ENCODE peak calls at places on chromosomes 11 and 22, in four cellular contexts. B is uterus, C is left ventricle myocardium inferior, N is lung. S is an unnamed sample.

GRCh38 chr22:24830205-24830979 is 24.4 kb downstream of the SGSM1 start:
- DNase-seq in N (no peak), B (no peak), C (no peak), S (no peak)

GRCh38 chr11:125108469-125108868 is 3.0 kb downstream of the TMEM218 start:
- DNase-seq in N (no peak), C (no peak), B (no peak), S (no peak)

GRCh38 chr22:50139843-50140415 is 30.6 kb upstream of the PANX2 start:
- DNase-seq in B (no peak), C (no peak), N (no peak), S (no peak)

GRCh38 chr11:70331901-70332300 is 61.4 kb downstream of the PPFIA1 start:
- DNase-seq in N (no peak), B (no peak), C (peak; percentile 53), S (no peak)

GRCh38 chr11:100855466-100856067 is 168.5 kb downstream of the ARHGAP42 start:
- DNase-seq in B (no peak), N (no peak), C (no peak), S (no peak)

GRCh38 chr22:34045311-34045710 is 125.0 kb upstream of the LARGE1 start:
- DNase-seq in C (no peak), B (no peak), N (no peak), S (no peak)

GRCh38 chr11:116808262-116809175 is 14.6 kb downstream of the APOA4 start:
- DNase-seq in C (no peak), B (no peak), N (peak; percentile 80), S (no peak)

GRCh38 chr11:14029415-14029814 is 66.9 kb downstream of the SPON1 start:
- DNase-seq in N (no peak), B (no peak), C (no peak), S (no peak)

GRCh38 chr11:26801601-26802000 is 79.7 kb upstream of the SLC5A12 start:
- DNase-seq in B (no peak), C (no peak), N (no peak), S (no peak)

GRCh38 chr11:34027516-34028406 is 23.8 kb upstream of the CAPRIN1 start:
- DNase-seq in C (no peak), N (no peak), B (no peak), S (no peak)

GRCh38 chr11:64990222-64990918 is 6.4 kb downstream of the BATF2 start:
- DNase-seq in C (peak; percentile 59), B (no peak), N (peak; percentile 56), S (no peak)

GRCh38 chr11:78419327-78419726 is 1.7 kb upstream of the GAB2 start:
- DNase-seq in C (peak; percentile 29), N (peak; percentile 56), B (peak; percentile 75), S (no peak)

GRCh38 chr11:68037481-68038225 is 1.2 kb upstream of the TCIRG1 start:
- DNase-seq in C (no peak), B (no peak), N (no peak), S (no peak)

GRCh38 chr11:66412110-66412509 is 8.7 kb upstream of the NPAS4 start:
- DNase-seq in B (no peak), N (no peak), C (no peak), S (no peak)

GRCh38 chr11:4551346-4551979 is 6.5 kb downstream of the OR52M1 start:
- DNase-seq in C (no peak), N (no peak), B (no peak), S (no peak)

GRCh38 chr11:115069599-115069998 is 391.3 kb downstream of the NXPE2 start:
- DNase-seq in N (no peak), C (no peak), B (no peak), S (no peak)

GRCh38 chr11:67280791-67281551 is 8.1 kb upstream of the ANKRD13D start:
- DNase-seq in C (peak; percentile 15), N (no peak), B (no peak), S (peak; percentile 72)

GRCh38 chr11:119874660-119875238 is 145.7 kb upstream of the NECTIN1 start:
- DNase-seq in B (no peak), C (no peak), N (no peak), S (no peak)

GRCh38 chr11:45045692-45046471 is 95.2 kb upstream of the TP53I11 start:
- DNase-seq in B (peak; percentile 35), C (peak; percentile 50), N (peak; percentile 48), S (peak; percentile 75)

GRCh38 chr22:27952091-27952490 is 33.0 kb upstream of the PITPNB start:
- DNase-seq in B (no peak), N (no peak), C (no peak), S (no peak)

GRCh38 chr11:10805741-10806140 is 3.0 kb downstream of the EIF4G2 start:
- DNase-seq in N (no peak), C (no peak), B (no peak), S (no peak)

GRCh38 chr11:37595845-37596244 is 997.8 kb upstream of the RAG2 start:
- DNase-seq in N (no peak), C (no peak), B (no peak), S (no peak)

GRCh38 chr22:41561335-41561734 is 525 bp downstream of the CSDC2 start:
- DNase-seq in N (no peak), C (no peak), B (no peak), S (no peak)

GRCh38 chr11:95455228-95455627 is 224.2 kb upstream of the SESN3 start:
- DNase-seq in B (no peak), N (no peak), C (no peak), S (no peak)

GRCh38 chr11:69873166-69874077 is 54.2 kb upstream of the FGF3 start:
- DNase-seq in N (no peak), C (no peak), B (no peak), S (no peak)

GRCh38 chr11:104061851-104062521 is 25.5 kb downstream of the DDI1 start:
- DNase-seq in C (no peak), N (no peak), B (no peak), S (no peak)

GRCh38 chr11:64638017-64638664 is 47.1 kb downstream of the SLC22A12 start:
- DNase-seq in B (no peak), C (no peak), N (no peak), S (no peak)

GRCh38 chr22:30277547-30278344 is 11.1 kb upstream of the OSM start:
- DNase-seq in B (no peak), C (no peak), N (no peak), S (no peak)

GRCh38 chr22:29940526-29940925 is 57.6 kb downstream of the MTMR3 start:
- DNase-seq in C (no peak), B (no peak), N (no peak), S (no peak)

GRCh38 chr11:36586543-36586942 is 7.8 kb upstream of the IFTAP start:
- DNase-seq in B (no peak), C (no peak), N (no peak), S (no peak)

GRCh38 chr22:27732391-27732790 is 69.2 kb downstream of the MN1 start:
- DNase-seq in N (no peak), B (no peak), C (no peak), S (no peak)

GRCh38 chr11:123580557-123581275 is 73.7 kb downstream of the SCN3B start:
- DNase-seq in N (peak; percentile 63), B (peak; percentile 60), C (peak; percentile 44), S (peak; percentile 58)

GRCh38 chr22:33931406-33931805 is 11.1 kb upstream of the LARGE1 start:
- DNase-seq in B (no peak), C (no peak), N (no peak), S (no peak)

GRCh38 chr11:57643802-57644201 is 5.9 kb downstream of the YPEL4 start:
- DNase-seq in N (no peak), B (no peak), C (no peak), S (no peak)

GRCh38 chr11:123880912-123881311 is 4.6 kb downstream of the TMEM225 start:
- DNase-seq in C (no peak), B (no peak), N (no peak), S (no peak)

GRCh38 chr11:24624432-24624831 is 127.6 kb downstream of the LUZP2 start:
- DNase-seq in B (no peak), N (no peak), C (no peak), S (no peak)

GRCh38 chr22:31313366-31314147 is 21.3 kb upstream of the PIK3IP1 start:
- DNase-seq in C (peak; percentile 57), B (peak; percentile 78), N (peak; percentile 90), S (peak; percentile 86)

GRCh38 chr11:61264371-61264770 is 23.4 kb downstream of the PGA5 start:
- DNase-seq in C (no peak), N (no peak), B (no peak), S (no peak)

GRCh38 chr22:23532756-23533155 is 47.3 kb downstream of the IGLL1 start:
- DNase-seq in B (no peak), N (no peak), C (no peak), S (peak; percentile 13)

GRCh38 chr22:23530766-23531282 is 49.3 kb downstream of the IGLL1 start:
- DNase-seq in B (no peak), C (no peak), N (no peak), S (peak; percentile 38)

GRCh38 chr22:23531283-23531921 is 48.7 kb downstream of the IGLL1 start:
- DNase-seq in C (no peak), B (no peak), N (no peak), S (no peak)

GRCh38 chr22:23533328-23533762 is 46.7 kb downstream of the IGLL1 start:
- DNase-seq in C (no peak), B (no peak), N (no peak), S (peak; percentile 41)

DNA sequence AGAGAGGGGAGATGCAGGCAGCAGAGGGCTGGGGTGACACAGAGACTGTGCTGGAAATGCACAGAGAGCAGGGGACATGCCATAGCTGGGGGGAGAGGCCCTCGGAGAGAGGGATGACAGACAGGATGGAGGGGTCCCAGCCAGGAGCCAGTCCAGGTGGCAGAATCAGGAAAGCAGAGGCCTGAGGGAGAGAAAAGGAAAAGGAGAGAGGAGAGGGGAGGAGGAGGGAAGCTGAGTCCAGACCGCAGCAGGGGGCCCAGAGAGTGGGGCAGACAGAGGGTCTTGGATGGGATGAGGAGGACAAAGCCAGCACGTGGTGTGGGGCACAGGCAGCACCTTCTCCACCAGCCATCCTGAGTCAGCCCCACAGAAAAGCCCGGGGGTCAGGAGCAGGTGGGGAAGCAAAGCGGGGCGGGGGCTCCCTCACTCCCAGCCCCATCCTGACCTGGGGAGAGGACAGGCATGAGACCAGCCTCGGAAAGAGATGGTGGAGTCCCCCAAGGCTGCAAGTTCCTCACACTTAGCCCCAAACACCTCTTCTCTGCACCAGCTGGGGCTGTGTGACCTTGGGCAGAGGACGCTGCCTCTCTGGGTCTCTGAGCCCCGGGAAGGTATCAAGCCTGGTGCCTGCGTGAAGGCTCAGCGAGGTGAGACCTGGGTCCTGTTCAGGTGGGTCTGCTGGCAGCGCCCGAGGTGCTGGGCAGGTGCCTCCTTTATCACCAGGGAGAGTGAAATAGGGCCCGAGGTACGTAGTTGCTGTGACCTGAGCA is 47.9 kb downstream of the IGLL1 start:
- DNase-seq in C (no peak), N (no peak), B (no peak), S (peak; percentile 31)
- H3K27ac ChIP-seq in C (no peak overlapping the region), N (no peak overlapping the region), B (no peak overlapping the region), S (no peak overlapping the region)

DNA sequence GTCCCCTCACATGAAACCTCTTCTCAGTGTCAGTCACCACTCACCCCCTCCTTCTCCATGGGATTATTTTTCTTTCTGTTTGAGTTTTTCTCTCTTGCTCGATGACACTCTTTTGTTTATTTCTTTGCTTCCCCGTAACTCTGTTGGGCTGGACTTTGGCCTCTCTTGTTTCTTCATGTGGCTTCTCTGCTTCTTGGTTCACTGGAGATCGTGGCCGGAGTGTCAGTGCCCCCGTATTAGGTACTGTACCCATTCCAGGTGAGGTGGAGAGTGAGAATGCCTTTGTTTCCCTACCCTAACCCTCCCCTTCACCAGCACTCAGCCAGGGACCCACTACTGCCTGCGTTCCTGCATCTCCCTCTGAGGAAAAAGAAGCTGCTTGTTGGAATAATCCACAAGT is 32.5 kb downstream of the CYB5R2 start:
- DNase-seq in N (no peak), B (no peak), C (no peak), S (no peak)
- H3K36me3 ChIP-seq in N (peaks cover 21% of the 10 kb centered on the region), B (no peaks in the 10 kb centered on the region), C (peaks cover 59% of the 10 kb centered on the region), S (peaks cover 6% of the 10 kb centered on the region)

GRCh38 chr11:118633319-118633690 is 25.9 kb downstream of the PHLDB1 start:
- DNase-seq in C (no peak), N (no peak), B (no peak), S (no peak)
- H3K4me1 ChIP-seq in C (peaks cover 98% of the 10 kb centered on the region), N (peaks cover 10% of the 10 kb centered on the region), B (peaks cover 4% of the 10 kb centered on the region), S (no peaks in the 10 kb centered on the region)

GRCh38 chr11:85955531-85955930 is 100.3 kb downstream of the CCDC83 start:
- DNase-seq in C (no peak), B (no peak), N (no peak), S (no peak)
- H3K27ac ChIP-seq in C (peak overlapping the region; percentile 23), B (peak overlapping the region; percentile 55), N (peak overlapping the region; percentile 21), S (no peak overlapping the region)

S was measured in aorta.